ENCODE peak calls at places on chromosomes 7 and 10, in ten cellular contexts. M is transverse colon, E is Panc1, O is sigmoid colon, V is stomach, W is HCT116, T is spleen, Q is HL-60, X is GM23338, I is breast epithelium. Y is an unnamed sample.

GRCh38 chr7:34320926-34321609 is 336.9 kb upstream of the NPSR1 start:
- DNase-seq in M (peak), E (peak), O (no peak), V (peak), W (peak), T (no peak), Q (peak), X (peak), I (peak), Y (no peak)

GRCh38 chr7:47600199-47601118 is 18.5 kb upstream of the TNS3 start:
- DNase-seq in M (no peak), E (no peak), O (no peak), V (peak), W (no peak), T (no peak), Q (no peak), X (no peak), I (no peak), Y (no peak)

GRCh38 chr7:140426130-140426529 is 22.3 kb downstream of the RAB19 start:
- DNase-seq in M (no peak), E (no peak), O (no peak), V (no peak), W (no peak), T (no peak), Q (no peak), X (no peak), I (no peak), Y (no peak)

GRCh38 chr7:99137418-99138180 is 6.3 kb downstream of the SMURF1 start:
- DNase-seq in M (no peak), E (no peak), O (no peak), V (no peak), W (no peak), T (no peak), Q (no peak), X (peak), I (no peak), Y (no peak)

GRCh38 chr7:100167912-100168323 is 499 bp downstream of the GAL3ST4 start:
- DNase-seq in M (peak), E (no peak), O (no peak), V (no peak), W (no peak), T (peak), Q (no peak), X (peak), I (no peak), Y (no peak)

GRCh38 chr7:39674391-39674790 is 51.0 kb downstream of the RALA start:
- DNase-seq in M (no peak), E (no peak), O (no peak), V (no peak), W (no peak), T (no peak), Q (no peak), X (no peak), I (no peak), Y (no peak)

GRCh38 chr7:24653316-24654085 is 80.2 kb downstream of the PALS2 start:
- DNase-seq in M (no peak), E (no peak), O (no peak), V (no peak), W (no peak), T (no peak), Q (no peak), X (no peak), I (no peak), Y (no peak)

GRCh38 chr7:55260671-55261385 is 104.3 kb upstream of the LANCL2 start:
- DNase-seq in M (no peak), E (no peak), O (no peak), V (no peak), W (no peak), T (no peak), Q (no peak), X (no peak), I (no peak), Y (peak)

GRCh38 chr10:133235891-133236321 is 1.7 kb upstream of the VENTX start:
- DNase-seq in M (no peak), E (no peak), O (no peak), V (no peak), W (no peak), T (no peak), Q (peak), X (peak), I (no peak), Y (no peak)

GRCh38 chr10:105973252-105973877 is 1191.1 kb downstream of the SORCS1 start:
- DNase-seq in M (no peak), E (no peak), O (no peak), V (no peak), W (no peak), T (no peak), Q (no peak), X (peak), I (no peak), Y (no peak)

GRCh38 chr7:5177060-5177459 is 13.0 kb upstream of the WIPI2 start:
- DNase-seq in M (peak), E (no peak), O (peak), V (peak), W (no peak), T (no peak), Q (no peak), X (no peak), I (peak), Y (no peak)

GRCh38 chr10:98433881-98434732 is 12.6 kb downstream of the HPS1 start:
- DNase-seq in M (no peak), E (no peak), O (peak), V (no peak), W (no peak), T (no peak), Q (no peak), X (no peak), I (no peak), Y (peak)

GRCh38 chr7:124718032-124718766 is 47.4 kb downstream of the GPR37 start:
- DNase-seq in M (no peak), E (no peak), O (no peak), V (no peak), W (no peak), T (no peak), Q (no peak), X (peak), I (no peak), Y (no peak)

GRCh38 chr7:100148559-100149328 is at the start of gene LAMTOR4:
- DNase-seq in M (peak), E (peak), O (peak), V (peak), W (peak), T (peak), Q (peak), X (peak), I (peak), Y (peak)

GRCh38 chr7:99624487-99624886 is 7.7 kb downstream of the ZSCAN25 start:
- DNase-seq in M (peak), E (no peak), O (no peak), V (no peak), W (no peak), T (peak), Q (peak), X (no peak), I (no peak), Y (no peak)

GRCh38 chr10:13787015-13787421 is 200.3 kb downstream of the PRPF18 start:
- DNase-seq in M (peak), E (no peak), O (no peak), V (no peak), W (no peak), T (peak), Q (no peak), X (no peak), I (no peak), Y (no peak)

GRCh38 chr7:52592698-52593097 is 442.7 kb upstream of the POM121L12 start:
- DNase-seq in M (no peak), E (no peak), O (no peak), V (no peak), W (no peak), T (no peak), Q (no peak), X (peak), I (no peak), Y (no peak)

GRCh38 chr7:16817536-16817935 is 12.7 kb upstream of the AGR2 start:
- DNase-seq in M (no peak), E (no peak), O (no peak), V (no peak), W (no peak), T (no peak), Q (no peak), X (no peak), I (no peak), Y (no peak)

GRCh38 chr10:27153855-27154198 is 357 bp downstream of the YME1L1 start:
- DNase-seq in M (no peak), E (no peak), O (no peak), V (no peak), W (no peak), T (no peak), Q (peak), X (peak), I (no peak), Y (peak)

GRCh38 chr10:77597560-77597959 is 40.0 kb downstream of the KCNMA1 start:
- DNase-seq in M (no peak), E (no peak), O (no peak), V (no peak), W (no peak), T (no peak), Q (no peak), X (no peak), I (no peak), Y (no peak)

GRCh38 chr10:73819025-73819424 is 7.6 kb upstream of the NDST2 start:
- DNase-seq in M (no peak), E (no peak), O (no peak), V (no peak), W (no peak), T (peak), Q (no peak), X (no peak), I (no peak), Y (no peak)

GRCh38 chr10:95788830-95789229 is 32.9 kb downstream of the ENTPD1 start:
- DNase-seq in M (no peak), E (no peak), O (no peak), V (no peak), W (no peak), T (no peak), Q (no peak), X (no peak), I (no peak), Y (no peak)

GRCh38 chr10:129131439-129132122 is 335.5 kb upstream of the MGMT start:
- DNase-seq in M (no peak), E (no peak), O (no peak), V (no peak), W (no peak), T (no peak), Q (no peak), X (no peak), I (no peak), Y (peak)

GRCh38 chr10:78947733-78948132 is 121.0 kb upstream of the ZMIZ1 start:
- DNase-seq in M (no peak), E (no peak), O (no peak), V (no peak), W (no peak), T (no peak), Q (no peak), X (no peak), I (no peak), Y (no peak)

GRCh38 chr10:82759050-82759449 is 884.1 kb downstream of the NRG3 start:
- DNase-seq in M (no peak), E (no peak), O (no peak), V (no peak), W (no peak), T (no peak), Q (no peak), X (no peak), I (no peak), Y (no peak)

GRCh38 chr7:155477469-155477868 is 19.5 kb downstream of the EN2 start:
- DNase-seq in M (no peak), E (no peak), O (no peak), V (no peak), W (no peak), T (no peak), Q (no peak), X (no peak), I (no peak), Y (no peak)

GRCh38 chr7:139339025-139339424 is 2.1 kb upstream of the FMC1 start:
- DNase-seq in M (no peak), E (no peak), O (no peak), V (no peak), W (no peak), T (peak), Q (no peak), X (no peak), I (no peak), Y (no peak)

GRCh38 chr10:48884337-48885045 is 55.1 kb downstream of the LRRC18 start:
- DNase-seq in M (no peak), E (no peak), O (no peak), V (no peak), W (no peak), T (no peak), Q (no peak), X (no peak), I (no peak), Y (peak)

GRCh38 chr7:158885624-158886023 is 29.3 kb downstream of the DYNC2I1 start:
- DNase-seq in M (no peak), E (no peak), O (no peak), V (no peak), W (no peak), T (no peak), Q (no peak), X (no peak), I (no peak), Y (no peak)
- TF ChIP-seq CTCF in M (peak), E (no peak), O (no peak), V (no peak), W (peak), T (peak), Q (peak), X (peak), I (peak), Y (peak)

GRCh38 chr10:656883-657282 is 32.6 kb downstream of the DIP2C start:
- DNase-seq in M (no peak), E (no peak), O (no peak), V (no peak), W (no peak), T (no peak), Q (no peak), X (no peak), I (no peak), Y (no peak)

GRCh38 chr10:660980-661890 is 28.2 kb downstream of the DIP2C start:
- DNase-seq in M (peak), E (no peak), O (peak), V (no peak), W (no peak), T (no peak), Q (no peak), X (no peak), I (no peak), Y (peak)

GRCh38 chr10:660413-660979 is 29.0 kb downstream of the DIP2C start:
- DNase-seq in M (no peak), E (no peak), O (peak), V (no peak), W (no peak), T (no peak), Q (no peak), X (no peak), I (no peak), Y (no peak)

GRCh38 chr10:661891-662605 is 27.4 kb downstream of the DIP2C start:
- DNase-seq in M (peak), E (no peak), O (no peak), V (no peak), W (no peak), T (peak), Q (no peak), X (no peak), I (no peak), Y (peak)

DNA sequence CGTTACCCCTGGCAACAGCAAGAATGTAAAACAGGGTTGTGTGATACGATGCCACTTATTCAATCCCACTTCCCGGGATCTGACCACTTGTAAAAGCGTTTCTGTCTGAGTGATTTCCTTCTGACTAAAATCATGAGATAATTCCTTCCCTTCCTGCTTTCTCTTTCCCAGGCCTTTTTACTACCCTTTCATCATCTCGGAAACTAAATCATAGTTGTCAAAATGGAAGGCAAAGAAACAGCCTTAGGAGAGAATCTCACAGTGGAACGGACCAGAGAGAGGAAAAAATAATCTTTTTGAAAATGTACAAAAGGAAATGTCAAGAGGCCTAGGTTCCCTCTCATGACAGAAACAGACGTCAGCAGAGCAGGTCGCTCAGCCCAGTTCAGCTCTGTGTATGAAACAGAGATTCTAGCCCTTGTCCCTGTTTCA is 29.7 kb downstream of the DIP2C start:
- DNase-seq in M (no peak), E (no peak), O (peak), V (no peak), W (no peak), T (no peak), Q (no peak), X (no peak), I (no peak), Y (no peak)
- H3K27ac ChIP-seq in M (peak), E (no peak), O (peak), V (no peak), W (no peak), T (no peak), Q (no peak), X (no peak), I (no peak), Y (peak)

GRCh38 chr10:114367676-114368391 is 36.5 kb downstream of the AFAP1L2 start:
- DNase-seq in M (no peak), E (no peak), O (no peak), V (no peak), W (no peak), T (no peak), Q (no peak), X (no peak), I (no peak), Y (no peak)
- TF ChIP-seq POLR2AphosphoS5 in M (no peak), E (no peak), O (no peak), V (no peak), W (no peak), T (no peak), Q (no peak), X (no peak), I (no peak), Y (no peak)

DNA sequence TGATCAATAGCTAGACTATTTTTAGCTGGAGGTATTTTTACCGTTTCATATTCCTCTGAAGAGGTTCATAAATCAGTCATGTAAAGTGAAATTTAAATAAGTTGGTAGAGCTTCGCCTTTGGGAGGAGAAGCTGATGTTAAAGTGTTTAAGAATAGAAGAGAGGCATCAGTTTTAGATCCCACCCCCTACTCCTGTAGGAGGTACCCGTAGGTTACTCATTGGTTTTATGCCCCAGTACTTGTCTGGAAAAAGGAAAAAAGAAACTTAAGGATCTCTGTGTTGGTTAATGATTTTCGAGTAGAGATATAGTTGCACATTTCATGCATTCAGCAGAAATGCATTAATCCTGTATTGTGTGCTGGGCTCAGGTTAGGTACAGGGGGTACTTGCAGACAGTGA is 8.7 kb downstream of the ZNF365 start:
- DNase-seq in M (no peak), E (no peak), O (no peak), V (no peak), W (no peak), T (no peak), Q (no peak), X (no peak), I (no peak), Y (no peak)
- TF ChIP-seq CTCF in M (no peak), E (no peak), O (no peak), V (no peak), W (no peak), T (no peak), Q (no peak), X (no peak), I (no peak), Y (no peak)

GRCh38 chr10:60872451-60872850 is 71.5 kb downstream of the RHOBTB1 start:
- DNase-seq in M (no peak), E (no peak), O (no peak), V (no peak), W (no peak), T (no peak), Q (no peak), X (no peak), I (no peak), Y (no peak)

GRCh38 chr10:60870803-60871202 is 73.2 kb downstream of the RHOBTB1 start:
- DNase-seq in M (no peak), E (no peak), O (no peak), V (no peak), W (no peak), T (no peak), Q (no peak), X (no peak), I (no peak), Y (no peak)

GRCh38 chr10:60868946-60869345 is 75.0 kb downstream of the RHOBTB1 start:
- DNase-seq in M (no peak), E (no peak), O (no peak), V (no peak), W (no peak), T (no peak), Q (no peak), X (no peak), I (no peak), Y (no peak)

GRCh38 chr10:60869916-60870728 is 73.9 kb downstream of the RHOBTB1 start:
- DNase-seq in M (no peak), E (no peak), O (no peak), V (no peak), W (no peak), T (no peak), Q (no peak), X (peak), I (no peak), Y (no peak)

GRCh38 chr10:60871215-60871614 is 72.8 kb downstream of the RHOBTB1 start:
- DNase-seq in M (no peak), E (no peak), O (no peak), V (no peak), W (no peak), T (no peak), Q (no peak), X (no peak), I (no peak), Y (no peak)
- H3K27ac ChIP-seq in M (no peak), E (no peak), O (no peak), V (no peak), W (no peak), T (no peak), Q (no peak), X (no peak), I (no peak), Y (no peak)

GRCh38 chr10:72416661-72417060 is 61.9 kb upstream of the DNAJB12 start:
- DNase-seq in M (no peak), E (no peak), O (no peak), V (no peak), W (no peak), T (no peak), Q (no peak), X (no peak), I (no peak), Y (no peak)

GRCh38 chr10:72419241-72419640 is 64.5 kb upstream of the DNAJB12 start:
- DNase-seq in M (no peak), E (no peak), O (no peak), V (no peak), W (no peak), T (no peak), Q (no peak), X (no peak), I (no peak), Y (no peak)

GRCh38 chr10:72418679-72419078 is 64.0 kb upstream of the DNAJB12 start:
- DNase-seq in M (no peak), E (no peak), O (no peak), V (no peak), W (no peak), T (no peak), Q (no peak), X (no peak), I (no peak), Y (no peak)

GRCh38 chr10:72417971-72418370 is 63.3 kb upstream of the DNAJB12 start:
- DNase-seq in M (no peak), E (no peak), O (no peak), V (no peak), W (no peak), T (no peak), Q (no peak), X (peak), I (no peak), Y (no peak)

GRCh38 chr10:72414642-72415041 is 59.9 kb upstream of the DNAJB12 start:
- DNase-seq in M (no peak), E (no peak), O (no peak), V (no peak), W (no peak), T (no peak), Q (no peak), X (no peak), I (no peak), Y (no peak)
- TF ChIP-seq POLR2AphosphoS5 in M (no peak), E (no peak), O (no peak), V (no peak), W (no peak), T (no peak), Q (no peak), X (no peak), I (no peak), Y (no peak)